ENCODE peak calls at places on chromosomes 12 and 14, in six cellular contexts. X is mesothelial cell of epicardium, S is right atrium auricular region, L is left ventricle myocardium inferior, B is endothelial cell, N is PC-3. T is an unnamed sample.
A peak's percentile ranks its signal among the peaks of the same experiment; 100 is the strongest.

GRCh38 chr12:91819132-91819447 is 326.6 kb downstream of the BTG1 start:
- DNase-seq in X (no peak), S (no peak), L (no peak), B (no peak), N (no peak), T (no peak)

GRCh38 chr12:79300199-79300568 is 390.6 kb downstream of the PAWR start:
- DNase-seq in X (no peak), S (no peak), L (no peak), B (no peak), N (peak; percentile 59), T (no peak)

GRCh38 chr12:78864483-78865296 is at the start of gene SYT1:
- DNase-seq in X (peak; percentile 49), S (no peak), L (peak; percentile 14), B (peak; percentile 73), N (peak; percentile 76), T (no peak)

GRCh38 chr12:67326637-67327036 is 57.5 kb downstream of the CAND1 start:
- DNase-seq in X (no peak), S (no peak), L (no peak), B (no peak), N (no peak), T (no peak)

GRCh38 chr14:34208532-34208931 is 253.5 kb downstream of the SPTSSA start:
- DNase-seq in X (no peak), S (no peak), L (no peak), B (no peak), N (no peak), T (no peak)

GRCh38 chr12:65595016-65595560 is 229.2 kb upstream of the HMGA2 start:
- DNase-seq in X (no peak), S (no peak), L (no peak), B (no peak), N (no peak), T (no peak)

GRCh38 chr14:34325493-34325892 is 136.5 kb downstream of the SPTSSA start:
- DNase-seq in X (no peak), S (no peak), L (no peak), B (no peak), N (peak; percentile 14), T (no peak)

GRCh38 chr14:22733829-22734228 is 32.7 kb upstream of the OXA1L start:
- DNase-seq in X (no peak), S (no peak), L (no peak), B (no peak), N (no peak), T (no peak)

GRCh38 chr14:71416392-71416791 is 509.1 kb downstream of the PCNX1 start:
- DNase-seq in X (no peak), S (no peak), L (no peak), B (no peak), N (peak; percentile 62), T (no peak)

GRCh38 chr12:111339306-111339938 is 29.5 kb downstream of the PHETA1 start:
- DNase-seq in X (no peak), S (no peak), L (no peak), B (no peak), N (no peak), T (no peak)

GRCh38 chr14:52283099-52283498 is 15.6 kb downstream of the PTGDR start:
- DNase-seq in X (no peak), S (no peak), L (no peak), B (no peak), N (peak; percentile 19), T (no peak)

GRCh38 chr14:35159742-35160409 is 37.5 kb downstream of the PRORP start:
- DNase-seq in X (no peak), S (no peak), L (no peak), B (no peak), N (peak; percentile 97), T (no peak)

GRCh38 chr12:123715151-123715676 is 3.1 kb downstream of the ATP6V0A2 start:
- DNase-seq in X (no peak), S (no peak), L (no peak), B (no peak), N (no peak), T (no peak)

GRCh38 chr12:62865090-62865489 is 69.9 kb downstream of the PPM1H start:
- DNase-seq in X (no peak), S (no peak), L (no peak), B (no peak), N (no peak), T (no peak)

GRCh38 chr14:90758959-90759358 is 57.3 kb downstream of the TTC7B start:
- DNase-seq in X (no peak), S (peak; percentile 68), L (peak; percentile 74), B (peak; percentile 26), N (no peak), T (peak; percentile 80)

GRCh38 chr12:111395557-111396187 is 10.1 kb upstream of the SH2B3 start:
- DNase-seq in X (no peak), S (no peak), L (no peak), B (no peak), N (no peak), T (no peak)

GRCh38 chr14:104874571-104875411 is 9.7 kb downstream of the CEP170B start:
- DNase-seq in X (peak; percentile 13), S (no peak), L (no peak), B (no peak), N (no peak), T (no peak)

GRCh38 chr14:64857979-64858740 is 21.5 kb downstream of the SPTB start:
- DNase-seq in X (no peak), S (no peak), L (no peak), B (no peak), N (no peak), T (no peak)

GRCh38 chr14:23009483-23009938 is 432 bp downstream of the C14orf93 start:
- DNase-seq in X (no peak), S (no peak), L (no peak), B (no peak), N (no peak), T (no peak)

GRCh38 chr14:51367600-51367931 is 127.5 kb downstream of the TMX1 start:
- DNase-seq in X (no peak), S (no peak), L (no peak), B (no peak), N (no peak), T (no peak)

GRCh38 chr12:94208433-94208921 is 60.1 kb downstream of the PLXNC1 start:
- DNase-seq in X (no peak), S (no peak), L (no peak), B (no peak), N (no peak), T (no peak)

DNA sequence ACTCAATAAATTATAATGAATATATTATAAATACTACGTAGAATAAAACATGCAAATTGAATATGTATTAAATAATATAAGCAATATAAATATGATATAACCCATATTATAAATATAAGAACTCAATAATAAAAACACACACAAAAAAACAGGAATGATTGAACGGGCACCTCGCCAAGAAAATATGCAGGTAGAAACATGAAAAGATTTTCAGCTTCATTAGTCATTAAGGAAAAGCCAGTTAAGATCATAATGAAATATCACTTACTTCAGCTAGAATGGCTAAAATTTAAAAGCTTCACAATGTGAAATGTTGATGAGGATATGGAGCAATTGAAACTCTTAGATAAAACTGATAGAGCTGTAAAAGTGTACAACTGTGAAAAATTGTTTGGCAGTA is 17.8 kb upstream of the SEL1L start:
- DNase-seq in X (no peak), S (no peak), L (no peak), B (no peak), N (no peak), T (no peak)
- TF ChIP-seq CTCF in X (no peak), S (no peak), L (no peak), B (no peak), N (no peak), T (no peak)

DNA sequence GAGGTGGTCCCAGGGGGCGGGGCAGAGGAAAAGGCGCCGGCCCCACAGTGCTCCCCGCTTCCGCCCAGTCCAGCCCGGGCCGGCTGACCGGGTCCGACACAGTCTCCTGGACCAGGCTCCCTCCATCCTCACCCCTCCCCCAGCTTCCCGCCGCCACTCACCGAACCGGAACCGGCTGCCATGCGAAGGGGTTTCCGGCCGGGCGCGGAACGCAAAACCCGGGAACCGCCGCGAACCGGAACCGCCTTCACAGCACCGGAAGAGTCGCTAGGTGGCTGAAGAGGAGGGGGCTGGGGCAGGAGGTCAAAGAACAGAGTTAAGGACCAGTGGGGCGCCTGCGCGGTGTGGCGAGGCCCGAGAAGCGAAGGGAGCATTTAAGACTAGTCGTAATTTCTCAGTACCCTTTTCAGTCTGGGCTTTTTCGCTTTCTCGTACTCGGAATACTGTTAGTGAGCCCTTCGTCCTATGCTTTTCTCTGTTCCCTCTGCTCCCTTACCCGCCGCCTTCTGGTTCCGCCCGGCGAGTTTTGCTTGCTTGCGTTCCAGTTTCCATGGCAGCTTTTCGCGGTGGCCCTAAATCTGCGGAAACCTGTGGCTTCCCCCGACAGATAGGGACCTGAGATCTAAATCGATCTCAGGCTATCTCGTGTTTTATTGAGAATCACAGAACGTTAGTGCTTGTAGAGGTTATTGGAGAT is at the start of gene SENP1:
- DNase-seq in X (peak; percentile 54), S (peak; percentile 85), L (peak; percentile 90), B (peak; percentile 89), N (peak; percentile 85), T (peak; percentile 95)
- TF ChIP-seq CTCF in X (no peak), S (peak; percentile 40), L (peak; percentile 56), B (no peak), N (no peak), T (peak; percentile 30)

GRCh38 chr14:49424436-49425331 is 161.5 kb downstream of the RPS29 start:
- DNase-seq in X (no peak), S (no peak), L (no peak), B (no peak), N (peak; percentile 48), T (no peak)
- TF ChIP-seq CTCF in X (no peak), S (no peak), L (no peak), B (no peak), N (no peak), T (no peak)

DNA sequence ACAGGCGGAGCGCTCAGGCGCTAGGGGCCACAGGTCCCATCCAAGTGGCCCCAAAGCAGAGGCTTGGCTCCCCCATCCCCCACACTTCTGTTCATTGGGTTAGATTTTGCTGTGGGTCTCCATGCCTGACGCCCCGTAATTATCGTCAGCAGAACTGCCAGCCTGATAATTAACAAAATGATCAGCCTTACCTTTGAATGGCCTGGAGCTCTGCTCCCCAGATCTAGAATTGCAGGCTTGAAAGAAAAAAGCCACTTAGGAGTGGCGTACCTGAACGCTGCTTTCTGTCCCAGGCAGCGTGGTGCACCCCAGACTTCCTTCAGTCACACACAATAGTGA is 28.7 kb upstream of the LRP1-AS start:
- DNase-seq in X (no peak), S (no peak), L (no peak), B (no peak), N (no peak), T (no peak)
- TF ChIP-seq CTCF in X (no peak), S (peak; percentile 8), L (peak; percentile 34), B (peak; percentile 34), N (peak; percentile 41), T (peak; percentile 27)

DNA sequence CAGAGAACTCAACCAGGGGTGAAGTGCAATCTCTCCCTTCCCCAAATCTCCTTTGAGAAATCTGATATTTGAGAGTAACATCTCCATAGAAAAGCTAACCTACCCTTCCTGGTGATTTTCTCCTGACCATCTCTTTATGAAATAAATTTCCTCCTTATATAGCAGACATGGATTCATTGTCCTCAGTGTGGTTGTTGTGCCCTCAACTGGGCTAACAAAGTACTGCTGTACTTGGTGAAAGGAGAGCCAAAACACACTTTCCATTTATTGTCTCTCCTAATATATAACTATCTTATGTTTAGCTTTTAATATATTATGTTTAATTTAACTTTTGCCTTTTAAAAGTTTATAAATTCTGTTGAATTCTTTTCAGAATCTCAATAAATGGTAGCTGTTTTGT is 65.1 kb upstream of the SLCO1B1 start:
- DNase-seq in X (no peak), S (no peak), L (no peak), B (peak; percentile 8), N (peak; percentile 50), T (no peak)
- TF ChIP-seq CTCF in X (no peak), S (peak; percentile 18), L (peak; percentile 51), B (no peak), N (peak; percentile 54), T (peak; percentile 41)

T was measured in osteocyte.